ENCODE peak calls at places on chromosomes 12 and 14, in eight cellular contexts. D is lung; N is CD8-positive, alpha-beta T cell; L is progenitor cell of endocrine pancreas; H is neural progenitor cell; J is BE2C; G is astrocyte of the spinal cord; Z is activated CD8-positive, alpha-beta T cell treated with anti-CD3 and anti-CD28 coated beads for 36 hours. Q is an unnamed sample.

GRCh38 chr14:60250318-60251035 is 1.5 kb downstream of the PPM1A start:
- DNase-seq in D (no peak), N (no peak), L (no peak), H (peak; percentile 39), J (peak; percentile 27), G (peak; percentile 38), Z (no peak), Q (no peak)

GRCh38 chr14:65261946-65262345 is 150.6 kb upstream of the FUT8 start:
- DNase-seq in D (no peak), N (no peak), L (no peak), H (peak; percentile 56), J (no peak), G (no peak), Z (no peak), Q (no peak)

GRCh38 chr14:31992051-31992450 is 85.1 kb upstream of the ARHGAP5 start:
- DNase-seq in D (no peak), N (no peak), L (no peak), H (no peak), J (no peak), G (peak; percentile 70), Z (no peak), Q (no peak)

GRCh38 chr12:89225808-89226368 is 126.4 kb downstream of the DUSP6 start:
- DNase-seq in D (peak; percentile 77), N (no peak), L (no peak), H (peak; percentile 12), J (no peak), G (peak; percentile 90), Z (peak; percentile 44), Q (peak; percentile 7)

GRCh38 chr12:238736-239398 is 23.8 kb downstream of the SLC6A13 start:
- DNase-seq in D (no peak), N (no peak), L (no peak), H (no peak), J (no peak), G (no peak), Z (no peak), Q (no peak)

GRCh38 chr12:122981587-122982493 is 1.4 kb downstream of the ARL6IP4 start:
- DNase-seq in D (no peak), N (no peak), L (no peak), H (no peak), J (peak; percentile 8), G (no peak), Z (no peak), Q (no peak)

GRCh38 chr12:107760207-107760816 is 625 bp downstream of the PRDM4 start:
- DNase-seq in D (peak; percentile 32), N (no peak), L (peak; percentile 15), H (peak; percentile 50), J (peak; percentile 46), G (no peak), Z (peak; percentile 55), Q (peak; percentile 43)

GRCh38 chr14:34920339-34920738 is 45.2 kb upstream of the BAZ1A start:
- DNase-seq in D (no peak), N (no peak), L (no peak), H (no peak), J (no peak), G (no peak), Z (no peak), Q (no peak)

GRCh38 chr14:92729632-92730358 is 18.6 kb downstream of the LGMN start:
- DNase-seq in D (no peak), N (no peak), L (no peak), H (no peak), J (no peak), G (peak; percentile 90), Z (peak; percentile 69), Q (peak; percentile 43)

GRCh38 chr12:6946033-6946919 is 2.5 kb downstream of the C12orf57 start:
- DNase-seq in D (peak; percentile 93), N (no peak), L (peak; percentile 99), H (peak; percentile 82), J (no peak), G (no peak), Z (peak; percentile 75), Q (peak; percentile 75)

GRCh38 chr12:52798671-52799497 is 3.0 kb upstream of the KRT3 start:
- DNase-seq in D (peak; percentile 39), N (no peak), L (no peak), H (no peak), J (no peak), G (no peak), Z (no peak), Q (no peak)

GRCh38 chr12:22624908-22625646 is at the start of gene ETNK1:
- DNase-seq in D (peak; percentile 94), N (peak; percentile 70), L (peak; percentile 98), H (peak; percentile 95), J (peak; percentile 95), G (peak; percentile 94), Z (peak; percentile 89), Q (peak; percentile 87)
- TF ChIP-seq CTCF in D (no peak), N (no peak), L (peak; percentile 20), H (no peak), J (no peak), G (no peak), Z (no peak), Q (no peak)

DNA sequence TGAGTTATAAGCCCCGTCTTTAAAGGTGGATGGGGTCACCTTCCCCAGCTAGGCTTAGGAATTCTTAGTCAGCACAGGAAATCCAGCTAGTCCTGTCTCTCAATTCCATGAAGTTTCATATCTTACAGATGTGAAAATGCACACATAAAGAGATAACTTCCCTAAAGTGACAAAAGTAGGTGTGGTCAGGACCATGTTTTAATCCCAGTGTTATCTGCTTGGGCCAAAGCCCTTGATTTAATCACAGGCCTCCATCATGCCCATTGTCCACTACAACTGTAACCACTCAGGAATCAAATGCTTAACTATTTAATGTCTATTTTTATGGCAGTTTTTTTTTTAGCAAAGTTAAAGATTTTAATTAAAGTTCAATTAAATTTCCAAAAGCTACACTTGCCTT is 194.4 kb upstream of the BTG1 start:
- DNase-seq in D (no peak), N (no peak), L (no peak), H (no peak), J (no peak), G (no peak), Z (no peak), Q (no peak)
- TF ChIP-seq CTCF in D (no peak), N (no peak), L (no peak), H (no peak), J (no peak), G (no peak), Z (no peak), Q (no peak)

GRCh38 chr14:63493246-63493645 is 49.9 kb downstream of the PPP2R5E start:
- DNase-seq in D (no peak), N (no peak), L (no peak), H (peak; percentile 64), J (peak; percentile 52), G (no peak), Z (no peak), Q (no peak)
- TF ChIP-seq CTCF in D (no peak), N (no peak), L (no peak), H (peak; percentile 23), J (peak; percentile 70), G (peak; percentile 19), Z (no peak), Q (peak; percentile 30)

GRCh38 chr12:14999421-15000047 is 26.7 kb downstream of the PDE6H start:
- DNase-seq in D (no peak), N (no peak), L (no peak), H (no peak), J (no peak), G (peak; percentile 57), Z (no peak), Q (no peak)

GRCh38 chr12:15000575-15000974 is 27.7 kb downstream of the PDE6H start:
- DNase-seq in D (no peak), N (no peak), L (no peak), H (no peak), J (no peak), G (no peak), Z (no peak), Q (no peak)

GRCh38 chr12:15004401-15004800 is 31.6 kb downstream of the PDE6H start:
- DNase-seq in D (no peak), N (no peak), L (no peak), H (no peak), J (no peak), G (no peak), Z (no peak), Q (no peak)

GRCh38 chr12:14998941-14999340 is 26.1 kb downstream of the PDE6H start:
- DNase-seq in D (no peak), N (no peak), L (no peak), H (no peak), J (no peak), G (no peak), Z (no peak), Q (no peak)

DNA sequence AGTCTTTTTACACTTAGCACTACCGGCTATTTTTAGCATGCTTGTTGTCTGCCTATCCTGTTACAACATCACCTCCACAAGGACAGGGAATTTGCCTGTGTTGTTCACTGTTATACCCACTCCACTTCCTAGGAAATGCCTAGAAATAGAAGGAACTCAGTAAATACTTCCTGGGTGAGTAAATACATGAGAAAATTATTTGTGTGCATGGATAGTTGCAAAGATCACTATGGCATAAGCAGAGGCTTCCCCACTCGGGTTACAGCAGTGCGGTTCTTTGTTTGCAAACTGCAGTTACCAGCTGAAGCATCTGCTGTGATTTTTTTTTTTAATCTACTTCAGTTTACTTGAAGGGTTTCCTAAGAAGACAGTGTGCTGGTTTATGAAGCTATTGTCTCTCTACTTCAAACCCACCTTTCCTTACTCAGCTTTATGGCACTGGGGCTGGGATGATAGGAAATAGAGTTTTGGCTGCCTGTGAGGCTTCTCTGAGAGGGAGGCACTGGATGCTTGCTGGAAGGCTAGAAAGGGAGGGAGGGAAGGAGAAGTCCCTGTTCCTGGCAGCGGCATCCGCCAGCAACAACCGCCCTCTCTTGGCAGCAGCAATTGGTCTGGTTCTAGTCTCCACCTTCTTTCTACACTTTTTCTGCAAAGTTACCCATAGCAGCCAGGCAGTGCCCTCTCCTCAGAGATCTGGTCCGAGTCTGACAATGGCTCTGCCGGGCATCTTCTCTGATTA is 29.1 kb downstream of the PDE6H start:
- DNase-seq in D (no peak), N (no peak), L (no peak), H (peak; percentile 45), J (peak; percentile 56), G (peak; percentile 37), Z (no peak), Q (no peak)
- TF ChIP-seq CTCF in D (no peak), N (no peak), L (no peak), H (no peak), J (peak; percentile 32), G (no peak), Z (no peak), Q (no peak)

GRCh38 chr14:36605506-36605857 is 23.1 kb upstream of the NKX2-8 start:
- DNase-seq in D (no peak), N (no peak), L (no peak), H (no peak), J (no peak), G (no peak), Z (no peak), Q (no peak)
- TF ChIP-seq CTCF in D (no peak), N (no peak), L (no peak), H (peak; percentile 17), J (no peak), G (peak; percentile 18), Z (no peak), Q (no peak)

Q was measured in GM13977.